ENCODE peak calls at places on chromosomes 1 and 21, in nine cellular contexts. Q, A, Y, S, V, G, N, I and T are unnamed samples.

GRCh38 chr1:183273300-183273699 is 87.2 kb downstream of the LAMC2 start:
- DNase-seq in A (no peak), I (no peak), Q (no peak), G (peak), N (peak), V (no peak), Y (no peak), S (no peak), T (no peak)

GRCh38 chr1:152410599-152410998 is 3.5 kb downstream of the CRNN start:
- DNase-seq in A (no peak), I (no peak), Y (no peak), V (no peak), G (no peak), Q (no peak), S (no peak), N (peak), T (no peak)

GRCh38 chr1:153985341-153985912 is 712 bp downstream of the RAB13 start:
- DNase-seq in A (no peak), S (peak), Y (no peak), G (peak), Q (no peak), I (no peak), V (no peak), N (peak), T (no peak)

GRCh38 chr1:154663656-154664055 is 55.7 kb upstream of the ADAR start:
- DNase-seq in I (no peak), Y (peak), A (no peak), N (peak), V (no peak), G (no peak), Q (no peak), S (no peak), T (no peak)

GRCh38 chr1:94602802-94603625 is 61.5 kb upstream of the F3 start:
- DNase-seq in V (no peak), Q (no peak), A (no peak), N (peak), G (peak), Y (no peak), I (no peak), S (no peak), T (no peak)

GRCh38 chr1:14390816-14391215 is 207.7 kb upstream of the KAZN start:
- DNase-seq in I (no peak), A (no peak), N (no peak), G (no peak), Q (no peak), Y (no peak), S (no peak), V (no peak), T (no peak)

GRCh38 chr1:41918450-41919043 is at the start of gene HIVEP3:
- DNase-seq in V (no peak), I (no peak), G (peak), A (no peak), N (peak), Y (peak), Q (no peak), S (peak), T (no peak)

GRCh38 chr1:22318279-22318983 is 133.2 kb upstream of the ZBTB40 start:
- DNase-seq in G (no peak), Q (no peak), N (no peak), Y (peak), I (no peak), A (peak), S (peak), V (no peak), T (peak)

GRCh38 chr1:74579425-74579824 is 67.0 kb upstream of the LRRC53 start:
- DNase-seq in Y (no peak), Q (no peak), I (peak), V (no peak), G (no peak), S (no peak), N (no peak), A (no peak), T (no peak)

GRCh38 chr1:224450164-224450955 is 15.8 kb upstream of the WDR26 start:
- DNase-seq in S (no peak), V (no peak), I (no peak), G (no peak), A (no peak), Q (no peak), N (no peak), Y (no peak), T (no peak)

GRCh38 chr1:40258445-40258769 is 371 bp downstream of the ZMPSTE24 start:
- DNase-seq in Y (no peak), Q (no peak), A (no peak), N (peak), S (no peak), V (no peak), I (no peak), G (peak), T (peak)

GRCh38 chr1:203968728-203969127 is 104.2 kb upstream of the SOX13 start:
- DNase-seq in N (peak), I (no peak), V (no peak), S (no peak), Q (no peak), A (no peak), Y (no peak), G (no peak), T (no peak)

GRCh38 chr1:228478912-228479665 is 8.1 kb upstream of the RNF187 start:
- DNase-seq in N (no peak), A (peak), V (no peak), Q (no peak), Y (no peak), I (no peak), G (no peak), S (peak), T (no peak)

GRCh38 chr1:228005511-228006033 is 1.2 kb upstream of the WNT3A start:
- DNase-seq in Q (no peak), A (no peak), Y (no peak), V (no peak), N (peak), G (no peak), S (no peak), I (no peak), T (no peak)

GRCh38 chr1:205199090-205199930 is 12.2 kb downstream of the DSTYK start:
- DNase-seq in V (no peak), I (no peak), N (peak), G (no peak), A (no peak), Q (no peak), S (no peak), Y (no peak), T (no peak)

GRCh38 chr1:91830242-91831131 is 55.5 kb downstream of the TGFBR3 start:
- DNase-seq in V (no peak), Q (peak), G (peak), I (no peak), S (no peak), A (no peak), N (peak), Y (no peak), T (no peak)

GRCh38 chr1:40919475-40920011 is 57.4 kb upstream of the CITED4 start:
- DNase-seq in Y (no peak), S (no peak), A (no peak), N (no peak), I (no peak), V (no peak), Q (peak), G (no peak), T (no peak)

GRCh38 chr1:200535605-200536004 is 84.9 kb downstream of the KIF14 start:
- DNase-seq in A (no peak), V (no peak), Q (no peak), S (no peak), N (peak), G (peak), I (no peak), Y (no peak), T (no peak)

GRCh38 chr1:64140596-64140995 is 62.8 kb upstream of the UBE2U start:
- DNase-seq in A (no peak), G (no peak), S (no peak), Y (no peak), N (no peak), V (no peak), Q (no peak), I (no peak), T (no peak)

GRCh38 chr1:230917284-230918135 is 49.2 kb upstream of the C1orf198 start:
- DNase-seq in Q (peak), S (peak), Y (peak), G (peak), A (peak), I (no peak), N (peak), V (peak), T (peak)

GRCh38 chr1:185595835-185596667 is 138.1 kb upstream of the HMCN1 start:
- DNase-seq in N (peak), I (peak), V (peak), Y (peak), G (peak), Q (no peak), A (peak), S (peak), T (peak)

GRCh38 chr1:117143856-117144255 is 22.3 kb upstream of the TRIM45 start:
- DNase-seq in I (no peak), S (no peak), Y (peak), G (no peak), A (no peak), V (no peak), Q (no peak), N (peak), T (no peak)

GRCh38 chr1:145729661-145730436 is 10.6 kb downstream of the CD160 start:
- DNase-seq in S (no peak), V (no peak), I (no peak), Q (no peak), N (peak), G (no peak), A (no peak), Y (no peak), T (no peak)

GRCh38 chr21:33207471-33208149 is 22.1 kb upstream of the IFNAR2 start:
- DNase-seq in A (no peak), I (no peak), S (peak), N (no peak), Y (no peak), G (no peak), Q (no peak), V (no peak), T (no peak)

GRCh38 chr21:43361127-43361492 is 65.8 kb downstream of the SIK1 start:
- DNase-seq in Q (no peak), S (no peak), Y (no peak), G (peak), V (no peak), N (peak), I (no peak), A (peak), T (no peak)

GRCh38 chr1:226662704-226663326 is 76.3 kb downstream of the ITPKB start:
- DNase-seq in G (peak), N (peak), A (no peak), V (peak), I (peak), S (no peak), Y (peak), Q (no peak), T (no peak)